ENCODE peak calls at places on chromosomes 7 and 10, in four cellular contexts. Y, L, F and W are unnamed samples.

GRCh38 chr10:98349508-98349922 is 65.5 kb downstream of the PYROXD2 start:
- DNase-seq in Y (no peak), L (no peak), F (peak), W (no peak)

GRCh38 chr10:133156674-133157579 is 3.1 kb upstream of the KNDC1 start:
- DNase-seq in Y (no peak), L (no peak), F (no peak), W (no peak)

GRCh38 chr10:48943096-48943495 is 3.5 kb upstream of the LRRC18 start:
- DNase-seq in Y (no peak), L (no peak), F (no peak), W (no peak)

GRCh38 chr10:132185601-132186487 is 904 bp upstream of the DPYSL4 start:
- DNase-seq in Y (no peak), L (peak), F (peak), W (peak)

GRCh38 chr10:70914316-70914864 is 26.0 kb upstream of the PCBD1 start:
- DNase-seq in Y (no peak), L (no peak), F (no peak), W (no peak)

GRCh38 chr7:605661-606450 is 86.2 kb upstream of the PDGFA start:
- DNase-seq in Y (no peak), L (no peak), F (no peak), W (no peak)

GRCh38 chr10:56319386-56319785 is 41.7 kb downstream of the ZWINT start:
- DNase-seq in Y (no peak), L (no peak), F (no peak), W (no peak)

GRCh38 chr10:77392236-77392721 is 245.3 kb downstream of the KCNMA1 start:
- DNase-seq in Y (no peak), L (no peak), F (no peak), W (no peak)

GRCh38 chr7:45564886-45565455 is 9.2 kb upstream of the ADCY1 start:
- DNase-seq in Y (no peak), L (no peak), F (no peak), W (no peak)

GRCh38 chr7:2005746-2006145 is 227.0 kb downstream of the MAD1L1 start:
- DNase-seq in Y (no peak), L (no peak), F (no peak), W (no peak)

DNA sequence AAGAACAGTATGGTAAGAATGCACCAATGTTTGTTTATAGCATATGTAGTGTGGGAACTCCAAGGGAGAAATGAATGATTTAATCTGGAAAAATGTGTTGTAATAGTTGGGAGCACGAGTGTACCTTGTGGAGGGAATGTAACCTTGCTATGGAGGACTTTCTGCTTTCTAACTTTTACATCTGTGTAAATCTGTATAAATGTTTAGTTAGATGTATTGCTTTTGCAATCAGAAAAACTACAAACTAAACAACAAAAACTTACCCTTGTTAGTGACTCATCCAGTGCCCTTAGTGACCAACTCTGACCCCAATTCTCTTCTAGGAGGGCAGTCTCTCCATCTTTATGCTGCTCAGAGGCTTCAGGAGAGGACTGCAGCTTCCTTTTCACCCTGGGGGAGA is 89.3 kb downstream of the CCNY start:
- DNase-seq in Y (no peak), L (no peak), F (no peak), W (no peak)
- H3K27ac ChIP-seq in Y (no peak), L (no peak), F (no peak), W (no peak)

DNA sequence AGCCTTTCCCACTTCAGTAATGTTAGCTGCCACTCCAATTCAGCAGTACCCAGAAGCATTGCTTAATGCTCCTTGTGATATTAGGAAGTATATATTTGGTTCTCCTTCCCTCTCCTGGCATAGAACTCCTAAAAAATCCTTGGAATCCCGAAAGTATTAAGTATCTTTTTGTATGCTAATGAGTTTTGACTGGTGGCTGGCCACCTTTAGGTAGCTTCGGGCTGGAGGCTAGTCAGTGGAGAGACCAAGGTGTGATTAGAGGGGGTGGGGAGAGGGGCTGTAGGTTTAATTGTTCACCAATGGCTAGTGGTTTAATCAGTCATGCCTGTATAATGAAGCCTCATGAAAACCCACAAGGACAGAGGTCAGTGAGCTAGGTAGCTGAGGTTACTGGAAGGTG is 12.2 kb downstream of the COMTD1 start:
- DNase-seq in Y (no peak), L (no peak), F (no peak), W (no peak)
- H3K27ac ChIP-seq in Y (no peak), L (peak), F (peak), W (peak)

DNA sequence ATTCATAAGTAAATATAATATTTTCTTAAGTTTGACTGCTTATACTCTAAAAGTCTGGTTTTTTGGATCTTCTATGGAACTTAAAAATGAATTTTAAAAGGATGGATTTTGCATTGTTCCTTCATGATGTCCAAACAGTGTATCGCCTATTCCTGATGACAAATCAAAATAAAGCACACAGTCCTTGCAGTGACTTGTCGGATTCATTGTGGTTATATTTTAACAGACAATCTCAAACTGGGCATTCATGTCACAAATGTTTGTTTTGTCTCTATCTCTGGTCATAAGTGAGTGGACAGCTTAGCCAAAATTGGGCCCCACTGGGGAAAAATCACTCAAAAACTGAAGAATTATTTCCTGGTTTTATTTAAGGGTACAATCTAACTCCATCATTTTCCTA is 74.8 kb downstream of the LMBR1 start:
- DNase-seq in Y (no peak), L (no peak), F (no peak), W (no peak)
- H3K27ac ChIP-seq in Y (no peak), L (no peak), F (no peak), W (no peak)

GRCh38 chr10:99532687-99533495 is at the start of gene NKX2-3:
- DNase-seq in Y (peak), L (no peak), F (no peak), W (no peak)
- H3K27ac ChIP-seq in Y (no peak), L (no peak), F (no peak), W (no peak)

GRCh38 chr10:86346169-86346793 is 20.3 kb downstream of the GRID1 start:
- DNase-seq in Y (peak), L (no peak), F (no peak), W (no peak)
- H3K27ac ChIP-seq in Y (peak), L (no peak), F (no peak), W (no peak)

GRCh38 chr10:95476482-95477174 is 84.5 kb downstream of the SORBS1 start:
- DNase-seq in Y (no peak), L (no peak), F (no peak), W (no peak)

GRCh38 chr10:95478935-95479334 is 82.2 kb downstream of the SORBS1 start:
- DNase-seq in Y (no peak), L (no peak), F (no peak), W (no peak)

GRCh38 chr10:95477175-95477520 is 84.0 kb downstream of the SORBS1 start:
- DNase-seq in Y (no peak), L (no peak), F (no peak), W (no peak)

GRCh38 chr10:95480102-95480900 is 80.9 kb downstream of the SORBS1 start:
- DNase-seq in Y (no peak), L (no peak), F (no peak), W (no peak)

GRCh38 chr10:95478185-95478584 is 83.0 kb downstream of the SORBS1 start:
- DNase-seq in Y (no peak), L (no peak), F (no peak), W (no peak)
- H3K27ac ChIP-seq in Y (no peak), L (no peak), F (no peak), W (no peak)

DNA sequence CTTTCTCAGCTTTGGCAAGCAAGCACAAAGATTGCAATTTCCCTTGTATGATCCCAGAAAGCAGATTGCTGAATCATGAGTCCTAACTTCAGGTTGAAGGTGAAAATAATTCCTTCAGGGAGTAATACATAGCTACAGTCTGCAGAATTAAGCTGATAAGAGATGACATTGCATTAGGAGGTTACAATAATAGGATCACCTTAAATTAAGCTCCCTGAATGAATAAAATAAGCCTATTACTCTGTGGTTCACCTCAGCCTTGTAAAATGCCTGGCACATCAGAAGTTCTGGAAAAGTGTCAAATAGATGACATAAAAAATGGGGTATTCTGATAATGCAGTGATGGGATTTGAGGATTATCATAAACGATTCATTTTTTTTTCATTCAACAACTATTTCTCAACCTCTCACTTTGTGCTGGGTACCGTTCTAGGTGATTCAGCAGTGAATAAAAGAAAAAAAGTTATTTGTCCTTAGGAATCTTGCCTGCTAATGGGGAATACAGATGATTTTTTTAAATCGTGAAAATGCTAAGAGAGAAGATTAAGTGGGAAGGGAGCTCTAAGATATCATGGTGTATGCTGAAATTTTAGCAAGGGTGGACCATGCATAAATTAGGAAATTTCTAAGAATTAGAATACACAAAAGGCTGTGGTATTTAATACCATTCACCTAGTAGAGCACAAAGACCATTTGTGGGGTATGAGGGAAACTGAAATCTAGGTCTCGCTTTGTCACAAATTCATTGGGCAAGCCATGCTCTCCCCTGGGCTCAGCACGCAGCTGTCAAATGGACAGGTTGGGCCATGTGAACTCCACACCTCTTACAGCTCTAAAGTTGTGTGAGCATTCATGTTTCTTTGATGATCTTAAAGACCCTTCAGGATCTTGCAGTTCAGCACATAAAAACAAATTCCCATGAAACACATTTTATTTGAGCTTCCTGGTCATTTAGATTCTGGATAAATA is 121.0 kb downstream of the CHN2 start:
- DNase-seq in Y (no peak), L (no peak), F (no peak), W (no peak)
- H3K27ac ChIP-seq in Y (no peak), L (no peak), F (no peak), W (no peak)

GRCh38 chr7:30817060-30817770 is 46.0 kb downstream of the MINDY4 start:
- DNase-seq in Y (no peak), L (no peak), F (no peak), W (no peak)
- H3K27ac ChIP-seq in Y (no peak), L (no peak), F (no peak), W (no peak)

DNA sequence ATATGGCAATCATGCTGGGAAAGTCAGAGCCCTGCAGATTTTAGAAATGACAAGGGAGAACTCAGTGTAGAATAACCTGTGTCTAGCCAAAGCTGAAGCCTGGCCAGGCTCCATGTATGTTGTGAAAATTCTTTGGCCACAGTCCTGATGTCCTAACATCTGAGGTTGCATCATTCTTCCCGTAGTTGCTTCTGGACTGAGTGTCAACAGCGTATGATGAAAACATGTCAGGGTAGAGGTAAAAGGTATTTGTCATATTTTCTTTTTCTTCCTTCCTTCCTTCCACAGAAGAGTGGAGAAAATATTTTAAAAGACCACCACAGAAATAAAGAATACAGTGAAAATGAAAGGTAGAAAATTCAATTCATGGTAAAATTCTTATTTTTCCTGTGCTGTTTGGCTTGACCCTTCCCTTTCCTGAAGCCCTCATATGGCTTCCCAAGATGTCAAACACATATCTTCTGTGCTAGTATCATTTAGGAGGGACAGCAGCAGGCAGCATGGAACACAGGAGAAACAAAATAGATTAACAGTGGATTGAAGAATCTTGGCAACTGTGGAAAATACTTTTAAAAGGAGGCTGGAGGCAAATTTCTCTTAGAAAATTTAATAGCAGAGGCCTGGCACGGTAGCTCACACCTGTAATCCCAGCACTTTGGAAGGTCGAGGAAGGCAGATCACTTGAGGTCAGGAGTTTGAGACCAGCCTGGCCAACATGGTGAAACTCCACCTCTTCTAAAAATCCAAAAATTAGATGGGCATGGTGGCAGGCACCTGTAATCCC is 18.9 kb upstream of the NRBF2 start:
- DNase-seq in Y (no peak), L (no peak), F (peak), W (no peak)
- H3K27ac ChIP-seq in Y (no peak), L (no peak), F (no peak), W (no peak)